ENCODE peak calls at places on chromosomes 16 and 17, in five cellular contexts. M, O, I, N and B are unnamed samples.
A peak's percentile ranks its signal among the peaks of the same experiment; 100 is the strongest.

GRCh38 chr17:7191571-7192270 is 12.6 kb upstream of the ASGR1 start:
- DNase-seq in N (peak; percentile 97), M (peak; percentile 57), O (no peak), I (peak; percentile 79), B (peak; percentile 96)

GRCh38 chr16:17213025-17213424 is 257.7 kb downstream of the XYLT1 start:
- DNase-seq in M (no peak), N (no peak), O (no peak), I (no peak), B (no peak)

GRCh38 chr17:3535253-3535995 is 22.2 kb downstream of the TRPV3 start:
- DNase-seq in O (peak; percentile 53), N (peak; percentile 94), I (peak; percentile 92), M (peak; percentile 69), B (peak; percentile 95)

GRCh38 chr16:49809561-49809960 is 46.4 kb downstream of the ZNF423 start:
- DNase-seq in I (no peak), M (no peak), O (no peak), N (no peak), B (no peak)

GRCh38 chr17:46935658-46936266 is 12.8 kb downstream of the GOSR2 start:
- DNase-seq in N (no peak), M (no peak), O (no peak), I (peak; percentile 76), B (no peak)

GRCh38 chr17:75090871-75091854 is 3.4 kb downstream of the SLC16A5 start:
- DNase-seq in I (no peak), N (peak; percentile 76), M (no peak), O (no peak), B (peak; percentile 57)

GRCh38 chr16:19438739-19439138 is 21.1 kb downstream of the TMC5 start:
- DNase-seq in M (no peak), O (no peak), I (no peak), N (no peak), B (no peak)

GRCh38 chr16:85164838-85165516 is 52.7 kb upstream of the CIBAR2 start:
- DNase-seq in O (no peak), I (no peak), N (no peak), M (no peak), B (no peak)

GRCh38 chr16:1466054-1466453 is 8.8 kb downstream of the CLCN7 start:
- DNase-seq in I (no peak), N (no peak), O (no peak), M (no peak), B (no peak)

GRCh38 chr16:84922351-84923135 is 88.8 kb downstream of the ZDHHC7 start:
- DNase-seq in O (no peak), I (no peak), M (peak; percentile 64), N (no peak), B (no peak)

GRCh38 chr17:64572682-64573154 is 65.9 kb downstream of the CEP95 start:
- DNase-seq in M (no peak), O (no peak), N (no peak), I (peak; percentile 56), B (no peak)

GRCh38 chr16:987846-988245 is 6.3 kb downstream of the SOX8 start:
- DNase-seq in N (no peak), I (no peak), M (no peak), O (no peak), B (no peak)

GRCh38 chr16:1008085-1008484 is 26.5 kb downstream of the SOX8 start:
- DNase-seq in I (no peak), O (no peak), M (no peak), N (no peak), B (no peak)

GRCh38 chr17:75078097-75079022 is 9.4 kb upstream of the SLC16A5 start:
- DNase-seq in M (peak; percentile 68), O (no peak), I (no peak), N (peak; percentile 72), B (no peak)

GRCh38 chr16:74271879-74272278 is 24.7 kb upstream of the PSMD7 start:
- DNase-seq in I (no peak), M (no peak), N (no peak), O (no peak), B (no peak)

GRCh38 chr16:57084996-57085395 is 7.4 kb upstream of the CPNE2 start:
- DNase-seq in I (no peak), M (no peak), O (no peak), N (no peak), B (no peak)

GRCh38 chr17:72184805-72185204 is 64.0 kb downstream of the SOX9 start:
- DNase-seq in O (no peak), M (no peak), N (no peak), I (no peak), B (no peak)

GRCh38 chr17:48055531-48056245 is 7.5 kb downstream of the NFE2L1 start:
- DNase-seq in M (no peak), I (peak; percentile 96), O (peak; percentile 79), N (peak; percentile 92), B (peak; percentile 88)

GRCh38 chr16:22291860-22292692 is 5.1 kb upstream of the POLR3E start:
- DNase-seq in M (no peak), I (peak; percentile 50), O (no peak), N (no peak), B (no peak)

GRCh38 chr16:80971814-80972213 is 34.9 kb downstream of the CMC2 start:
- DNase-seq in N (no peak), O (no peak), I (no peak), M (no peak), B (no peak)

GRCh38 chr16:49608801-49609200 is 235.2 kb downstream of the C16orf78 start:
- DNase-seq in M (no peak), N (peak; percentile 72), I (peak; percentile 78), O (no peak), B (no peak)

GRCh38 chr17:9897569-9897968 is 7.5 kb downstream of the RCVRN start:
- DNase-seq in I (no peak), N (no peak), M (no peak), O (no peak), B (no peak)

GRCh38 chr16:70157105-70157476 is 16.5 kb upstream of the CLEC18C start:
- DNase-seq in N (no peak), O (no peak), I (no peak), M (no peak), B (peak; percentile 15)

GRCh38 chr17:48718162-48718780 is 4.0 kb downstream of the PRAC1 start:
- DNase-seq in M (no peak), O (no peak), N (no peak), I (no peak), B (no peak)

GRCh38 chr16:86355114-86355513 is 155.2 kb upstream of the FOXF1 start:
- DNase-seq in N (no peak), O (no peak), I (no peak), M (no peak), B (no peak)

GRCh38 chr17:80481284-80482057 is 5.1 kb upstream of the NPTX1 start:
- DNase-seq in M (no peak), O (no peak), N (peak; percentile 80), I (no peak), B (no peak)

GRCh38 chr16:6510261-6510660 is 822.4 kb upstream of the RBFOX1 start:
- DNase-seq in I (no peak), O (no peak), N (no peak), M (no peak), B (no peak)

GRCh38 chr17:4852504-4853075 is 19.4 kb downstream of the MINK1 start:
- DNase-seq in N (no peak), I (no peak), M (no peak), O (no peak), B (no peak)

GRCh38 chr17:68349157-68349556 is 57.9 kb downstream of the ARSG start:
- DNase-seq in O (no peak), M (no peak), I (no peak), N (no peak), B (no peak)

GRCh38 chr16:69106491-69107291 is 1.2 kb downstream of the HAS3 start:
- DNase-seq in N (peak; percentile 82), M (no peak), I (peak; percentile 56), O (no peak), B (peak; percentile 93)

GRCh38 chr16:56560447-56560846 is 4.4 kb upstream of the MT4 start:
- DNase-seq in M (no peak), N (no peak), O (no peak), I (no peak), B (no peak)

GRCh38 chr16:69329369-69330285 is 761 bp downstream of the PDF start:
- DNase-seq in M (no peak), I (peak; percentile 40), N (peak; percentile 67), O (no peak), B (no peak)

GRCh38 chr16:81467072-81467471 is 22.5 kb downstream of the CMIP start:
- DNase-seq in I (no peak), M (no peak), N (no peak), O (no peak), B (peak; percentile 29)

GRCh38 chr17:2177235-2177811 is 122.4 kb downstream of the HIC1 start:
- DNase-seq in N (no peak), M (no peak), I (no peak), O (no peak), B (no peak)

GRCh38 chr17:30554839-30555751 is 77.9 kb downstream of the GOSR1 start:
- DNase-seq in O (no peak), I (peak; percentile 70), N (peak; percentile 93), M (peak; percentile 37), B (peak; percentile 81)

GRCh38 chr16:27245276-27246231 is 23.0 kb downstream of the NSMCE1 start:
- DNase-seq in M (peak; percentile 44), O (no peak), I (no peak), N (peak; percentile 22), B (no peak)

GRCh38 chr16:51982715-51983680 is 563.9 kb downstream of the TOX3 start:
- DNase-seq in I (peak; percentile 69), N (peak; percentile 63), M (no peak), O (peak; percentile 74), B (peak; percentile 42)

DNA sequence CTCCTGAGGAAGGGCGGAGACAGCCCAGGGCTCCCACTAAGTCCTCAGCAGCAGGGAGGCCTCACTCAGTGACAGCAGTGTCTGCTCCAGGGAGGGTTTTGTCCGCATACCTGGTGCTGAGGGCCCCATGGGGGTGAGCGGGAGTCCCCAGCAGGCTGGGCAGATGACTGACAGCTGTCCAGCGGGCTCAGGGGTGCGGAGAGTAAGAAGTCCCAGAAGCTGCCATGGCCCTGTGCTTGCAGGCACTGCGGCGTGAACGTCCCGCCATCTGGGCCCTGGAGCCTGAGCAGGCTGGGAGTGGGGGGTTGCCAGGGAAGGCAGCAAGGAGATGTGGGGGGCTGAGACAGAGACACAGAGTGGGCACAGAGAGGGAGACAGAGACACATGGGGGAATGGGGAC is 20.1 kb downstream of the CACNA1G start:
- DNase-seq in M (no peak), I (no peak), O (no peak), N (no peak), B (no peak)
- H3K27me3 ChIP-seq in M (peaks cover 10% of the 10 kb centered on the region), I (no peaks in the 10 kb centered on the region), O (no peaks in the 10 kb centered on the region), N (no peaks in the 10 kb centered on the region), B (no peaks in the 10 kb centered on the region)

GRCh38 chr17:73281926-73282325 is 20.2 kb upstream of the CPSF4L start:
- DNase-seq in O (no peak), I (no peak), M (no peak), N (no peak), B (no peak)
- H3K4me3 ChIP-seq in O (no peak overlapping the region), I (no peak overlapping the region), M (no peak overlapping the region), N (no peak overlapping the region), B (no peak overlapping the region)

GRCh38 chr17:39595928-39596327 is 11.8 kb downstream of the NEUROD2 start:
- DNase-seq in M (no peak), O (no peak), N (peak; percentile 48), I (no peak), B (peak; percentile 67)
- H3K27me3 ChIP-seq in M (peaks cover 71% of the 10 kb centered on the region), O (peaks cover 63% of the 10 kb centered on the region), N (peaks cover 100% of the 10 kb centered on the region), I (peaks cover 71% of the 10 kb centered on the region), B (peaks cover 88% of the 10 kb centered on the region)

DNA sequence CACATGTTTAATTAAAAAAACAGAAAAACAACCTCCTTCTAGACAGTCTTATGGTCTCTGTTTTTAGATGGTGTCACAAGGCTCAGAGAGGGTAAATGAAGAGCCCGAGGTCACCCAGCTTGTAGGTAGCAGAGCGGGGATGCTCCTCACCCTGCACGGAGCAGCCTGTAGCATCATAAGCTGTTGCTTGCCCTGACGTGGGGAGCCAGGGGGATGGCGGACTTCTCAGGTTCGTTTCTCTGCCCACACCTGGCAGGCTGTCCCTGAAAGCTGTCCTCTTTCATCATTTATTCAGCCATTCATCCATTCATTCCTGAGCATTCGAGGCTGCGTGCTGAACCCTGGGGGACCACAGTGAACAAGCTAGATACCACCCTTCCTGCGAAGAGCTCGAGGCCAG is 75.7 kb upstream of the KSR1 start:
- DNase-seq in O (no peak), N (no peak), M (no peak), I (no peak), B (peak; percentile 30)
- H3K4me3 ChIP-seq in O (no peak overlapping the region), N (no peak overlapping the region), M (peak overlapping the region; percentile 40), I (no peak overlapping the region), B (no peak overlapping the region)